ENCODE peak calls at places on chromosome 20, in four cellular contexts. H is H9, B is H1, N is IMR-90. K is an unnamed sample.

GRCh38 chr20:371755-372542 is 8.6 kb upstream of the TRIB3 start:
- DNase-seq in H (no peak), B (no peak), N (peak), K (peak)

GRCh38 chr20:16527438-16527837 is 45.8 kb downstream of the KIF16B start:
- DNase-seq in H (no peak), B (no peak), N (no peak), K (no peak)

GRCh38 chr20:36116813-36117441 is 37.6 kb upstream of the EPB41L1 start:
- DNase-seq in H (no peak), B (no peak), N (peak), K (no peak)

GRCh38 chr20:37669062-37669772 is 24.6 kb upstream of the CTNNBL1 start:
- DNase-seq in H (peak), B (no peak), N (no peak), K (peak)

GRCh38 chr20:49419785-49420184 is 62.7 kb downstream of the KCNB1 start:
- DNase-seq in H (no peak), B (no peak), N (no peak), K (no peak)

GRCh38 chr20:46688151-46689081 is 828 bp downstream of the TP53RK start:
- DNase-seq in H (no peak), B (no peak), N (peak), K (peak)

GRCh38 chr20:46523696-46524328 is 10.5 kb upstream of the ZNF334 start:
- DNase-seq in H (no peak), B (no peak), N (peak), K (peak)

GRCh38 chr20:17614176-17614811 is 44.4 kb downstream of the DSTN start:
- DNase-seq in H (peak), B (no peak), N (peak), K (no peak)

GRCh38 chr20:42611423-42611822 is 578.3 kb downstream of the PTPRT start:
- DNase-seq in H (no peak), B (no peak), N (no peak), K (no peak)

GRCh38 chr20:18138639-18139583 is 1.2 kb downstream of the KAT14 start:
- DNase-seq in H (no peak), B (no peak), N (no peak), K (peak)

GRCh38 chr20:52082612-52083011 is 109.0 kb downstream of the ZFP64 start:
- DNase-seq in H (no peak), B (no peak), N (no peak), K (no peak)

GRCh38 chr20:49685809-49686208 is 27.9 kb downstream of the B4GALT5 start:
- DNase-seq in H (no peak), B (no peak), N (peak), K (no peak)

GRCh38 chr20:18316166-18316565 is 27.8 kb downstream of the ZNF133 start:
- DNase-seq in H (no peak), B (no peak), N (no peak), K (no peak)

GRCh38 chr20:1734269-1734858 is 76.8 kb upstream of the SIRPG start:
- DNase-seq in H (no peak), B (no peak), N (no peak), K (no peak)

GRCh38 chr20:36439731-36440072 is 101.6 kb upstream of the MYL9 start:
- DNase-seq in H (no peak), B (no peak), N (no peak), K (no peak)

GRCh38 chr20:50918403-50918802 is 12.8 kb downstream of the ADNP start:
- DNase-seq in H (no peak), B (no peak), N (peak), K (no peak)

GRCh38 chr20:50625986-50626677 is 65.2 kb downstream of the RIPOR3 start:
- DNase-seq in H (peak), B (no peak), N (peak), K (peak)

GRCh38 chr20:37053230-37053950 is 42.4 kb downstream of the RBL1 start:
- DNase-seq in H (no peak), B (no peak), N (peak), K (no peak)

GRCh38 chr20:58463231-58463630 is 52.0 kb downstream of the APCDD1L start:
- DNase-seq in H (no peak), B (no peak), N (no peak), K (no peak)

GRCh38 chr20:22414354-22414753 is 170.0 kb downstream of the FOXA2 start:
- DNase-seq in H (no peak), B (no peak), N (no peak), K (no peak)

GRCh38 chr20:54573838-54574237 is 98.4 kb downstream of the DOK5 start:
- DNase-seq in H (no peak), B (no peak), N (no peak), K (no peak)

GRCh38 chr20:61120595-61121515 is 131.2 kb upstream of the CDH4 start:
- DNase-seq in H (peak), B (peak), N (peak), K (peak)

GRCh38 chr20:45191926-45192325 is 14.9 kb upstream of the SEMG1 start:
- DNase-seq in H (no peak), B (no peak), N (no peak), K (no peak)

GRCh38 chr20:59390437-59390836 is 90.0 kb downstream of the EDN3 start:
- DNase-seq in H (no peak), B (no peak), N (no peak), K (no peak)

GRCh38 chr20:1369970-1370369 is 22.9 kb downstream of the FKBP1A start:
- DNase-seq in H (no peak), B (no peak), N (no peak), K (no peak)

GRCh38 chr20:35432430-35432735 is 5.6 kb downstream of the GDF5 start:
- DNase-seq in H (no peak), B (no peak), N (no peak), K (no peak)

GRCh38 chr20:646868-647233 is 6.1 kb downstream of the SRXN1 start:
- DNase-seq in H (no peak), B (no peak), N (no peak), K (no peak)

GRCh38 chr20:35174458-35175216 is 2.8 kb downstream of the PROCR start:
- DNase-seq in H (peak), B (no peak), N (no peak), K (peak)

GRCh38 chr20:63696311-63696627 is 183 bp upstream of the TNFRSF6B start:
- DNase-seq in H (peak), B (peak), N (no peak), K (peak)
- H2BK120ac ChIP-seq in H (no peak), B (no peak), N (no peak), K (no peak)

DNA sequence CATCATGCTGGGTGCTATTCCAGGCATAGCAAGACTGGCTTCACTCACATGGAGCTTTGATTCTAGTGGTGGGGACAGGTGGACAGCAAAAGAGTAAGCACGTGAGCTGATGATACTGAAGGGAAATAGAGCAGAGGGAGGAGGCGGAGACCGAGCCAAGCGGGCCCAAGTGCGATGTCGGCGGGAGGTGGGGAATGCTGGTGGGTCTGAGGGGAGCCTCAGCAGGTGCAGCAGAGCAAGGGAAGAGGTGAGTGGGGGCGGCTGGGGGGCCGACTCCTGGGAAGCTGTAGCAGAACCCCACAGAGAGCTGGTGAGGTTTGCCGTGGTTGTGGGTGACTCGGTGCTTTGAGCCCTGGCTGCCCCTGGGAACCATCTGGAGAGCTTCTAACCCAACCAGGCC is 10.2 kb downstream of the RTEL1 start:
- DNase-seq in H (no peak), B (no peak), N (no peak), K (no peak)
- H4K5ac ChIP-seq in H (no peak), B (no peak), N (no peak), K (no peak)

GRCh38 chr20:62288535-62289105 is 14.2 kb upstream of the ADRM1 start:
- DNase-seq in H (no peak), B (no peak), N (no peak), K (no peak)

GRCh38 chr20:62287759-62288534 is 14.8 kb upstream of the ADRM1 start:
- DNase-seq in H (no peak), B (no peak), N (no peak), K (no peak)

GRCh38 chr20:62287129-62287528 is 15.7 kb upstream of the ADRM1 start:
- DNase-seq in H (no peak), B (no peak), N (no peak), K (no peak)

GRCh38 chr20:62289898-62290297 is 12.9 kb upstream of the ADRM1 start:
- DNase-seq in H (no peak), B (no peak), N (peak), K (no peak)

GRCh38 chr20:62289131-62289530 is 13.7 kb upstream of the ADRM1 start:
- DNase-seq in H (no peak), B (no peak), N (no peak), K (no peak)
- H2BK120ac ChIP-seq in H (no peak), B (no peak), N (no peak), K (no peak)

DNA sequence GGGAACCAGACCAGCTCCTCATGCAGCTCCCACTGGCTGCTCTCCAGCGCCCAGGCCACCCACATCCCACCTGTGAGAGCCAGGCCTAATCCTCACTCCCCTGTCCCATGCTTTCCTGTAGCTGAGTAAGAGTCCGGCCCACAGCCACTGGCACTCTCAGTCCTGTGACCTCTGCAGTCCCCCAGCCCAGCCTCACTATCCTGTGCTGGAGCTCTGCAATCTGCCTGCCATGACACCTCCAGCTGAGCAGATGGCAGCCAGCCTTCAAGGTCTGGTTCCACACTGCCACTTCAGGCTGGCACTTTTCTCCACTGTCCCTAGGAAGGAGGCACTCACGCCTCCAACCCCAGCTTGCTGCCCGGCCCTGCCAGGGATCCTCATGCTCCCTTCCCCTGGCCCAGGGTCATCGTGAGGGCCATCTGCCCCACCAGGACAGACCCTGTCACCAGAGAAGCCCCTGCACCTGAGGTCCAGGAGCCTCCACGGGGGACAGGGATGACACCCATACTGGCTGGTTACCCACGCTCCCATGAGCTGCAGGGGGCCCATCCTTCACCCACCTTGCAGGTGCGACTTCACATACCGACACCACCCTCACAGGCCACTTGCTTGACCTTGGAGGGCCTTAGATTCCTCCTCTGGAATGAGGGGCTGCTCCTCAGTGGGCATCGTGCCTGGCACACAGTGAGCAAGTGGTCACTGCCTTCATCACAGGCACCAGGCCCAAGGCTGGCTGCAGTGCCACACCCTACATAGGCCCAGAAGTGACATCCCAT is 100.1 kb downstream of the ASXL1 start:
- DNase-seq in H (peak), B (no peak), N (no peak), K (no peak)
- H4K5ac ChIP-seq in H (no peak), B (peak), N (no peak), K (no peak)

GRCh38 chr20:6006603-6006949 is 47.3 kb downstream of the LRRN4 start:
- DNase-seq in H (no peak), B (no peak), N (no peak), K (peak)
- H2BK120ac ChIP-seq in H (no peak), B (no peak), N (no peak), K (peak)

GRCh38 chr20:41167481-41168253 is 30.3 kb downstream of the PLCG1 start:
- DNase-seq in H (no peak), B (no peak), N (no peak), K (no peak)

GRCh38 chr20:41165001-41165882 is 27.9 kb downstream of the PLCG1 start:
- DNase-seq in H (no peak), B (no peak), N (no peak), K (no peak)

GRCh38 chr20:41167118-41167470 is 29.8 kb downstream of the PLCG1 start:
- DNase-seq in H (no peak), B (no peak), N (no peak), K (no peak)

GRCh38 chr20:41168281-41169183 is 31.2 kb downstream of the PLCG1 start:
- DNase-seq in H (no peak), B (no peak), N (no peak), K (no peak)

DNA sequence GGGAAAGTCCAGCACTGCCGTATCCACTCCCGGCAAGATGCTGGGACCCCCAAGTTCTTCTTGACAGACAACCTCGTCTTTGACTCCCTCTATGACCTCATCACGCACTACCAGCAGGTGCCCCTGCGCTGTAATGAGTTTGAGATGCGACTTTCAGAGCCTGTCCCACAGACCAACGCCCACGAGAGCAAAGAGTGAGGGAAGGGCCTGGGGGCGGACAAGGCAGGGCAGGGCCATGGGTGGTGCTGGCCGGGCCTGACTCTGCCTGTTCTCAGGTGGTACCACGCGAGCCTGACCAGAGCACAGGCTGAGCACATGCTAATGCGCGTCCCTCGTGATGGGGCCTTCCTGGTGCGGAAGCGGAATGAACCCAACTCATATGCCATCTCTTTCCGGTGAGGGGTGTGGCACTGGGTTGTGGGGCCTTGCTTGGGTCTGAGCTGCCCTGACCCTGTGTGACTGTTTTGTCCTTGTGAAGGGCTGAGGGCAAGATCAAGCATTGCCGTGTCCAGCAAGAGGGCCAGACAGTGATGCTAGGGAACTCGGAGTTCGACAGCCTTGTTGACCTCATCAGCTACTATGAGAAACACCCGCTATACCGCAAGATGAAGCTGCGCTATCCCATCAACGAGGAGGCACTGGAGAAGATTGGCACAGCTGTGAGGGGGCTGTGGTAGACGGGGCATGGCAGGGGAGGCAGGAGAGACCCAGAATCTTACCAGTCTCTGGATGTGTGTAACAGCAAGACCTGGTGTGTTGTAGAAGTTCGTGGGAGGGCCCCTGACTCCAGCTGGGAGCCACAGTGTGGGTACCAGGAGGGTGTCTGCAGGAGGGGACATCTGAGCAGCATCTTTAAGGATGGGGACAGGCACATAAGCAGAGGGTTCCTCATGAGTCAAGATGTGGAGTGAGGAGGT is 29.1 kb downstream of the PLCG1 start:
- DNase-seq in H (no peak), B (no peak), N (no peak), K (no peak)
- H4K5ac ChIP-seq in H (no peak), B (no peak), N (no peak), K (no peak)

GRCh38 chr20:24445510-24446170 is 23.8 kb upstream of the SYNDIG1 start:
- DNase-seq in H (no peak), B (no peak), N (no peak), K (peak)

GRCh38 chr20:24446811-24447210 is 22.6 kb upstream of the SYNDIG1 start:
- DNase-seq in H (no peak), B (no peak), N (no peak), K (no peak)

GRCh38 chr20:24450646-24451376 is 18.6 kb upstream of the SYNDIG1 start:
- DNase-seq in H (no peak), B (no peak), N (no peak), K (no peak)

GRCh38 chr20:24451428-24451827 is 18.0 kb upstream of the SYNDIG1 start:
- DNase-seq in H (no peak), B (no peak), N (no peak), K (no peak)

GRCh38 chr20:24448170-24448569 is 21.3 kb upstream of the SYNDIG1 start:
- DNase-seq in H (no peak), B (no peak), N (no peak), K (no peak)
- H2BK120ac ChIP-seq in H (no peak), B (no peak), N (no peak), K (no peak)

GRCh38 chr20:5003626-5004025 is 2.3 kb upstream of the SLC23A2 start:
- DNase-seq in H (no peak), B (no peak), N (no peak), K (no peak)

GRCh38 chr20:4999788-5000187 is 1.5 kb downstream of the SLC23A2 start:
- DNase-seq in H (no peak), B (no peak), N (no peak), K (no peak)

GRCh38 chr20:5001174-5002076 is at the start of gene SLC23A2:
- DNase-seq in H (peak), B (no peak), N (no peak), K (peak)

GRCh38 chr20:5000263-5001173 is 792 bp downstream of the SLC23A2 start:
- DNase-seq in H (peak), B (no peak), N (peak), K (peak)

GRCh38 chr20:5002077-5002413 is 735 bp upstream of the SLC23A2 start:
- DNase-seq in H (peak), B (no peak), N (no peak), K (peak)
- H4K5ac ChIP-seq in H (no peak), B (no peak), N (no peak), K (no peak)

DNA sequence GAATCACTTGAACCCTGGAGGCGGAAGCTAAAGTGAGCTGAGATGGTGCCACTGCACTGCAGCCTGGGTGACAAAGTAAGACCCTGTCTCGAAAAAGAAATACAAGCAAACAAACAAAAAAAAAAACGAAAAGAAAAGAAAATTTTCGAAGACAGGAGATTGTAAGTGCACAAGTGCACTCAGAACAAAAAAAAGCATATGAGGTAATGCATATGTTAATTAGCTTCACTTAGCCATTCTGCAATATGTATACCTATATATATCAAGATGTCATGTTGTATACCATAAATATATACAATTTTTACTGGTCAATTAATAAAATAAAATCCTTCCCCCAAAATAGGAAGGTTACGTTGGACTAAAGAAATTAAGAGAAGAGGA is 127.5 kb downstream of the RIN2 start:
- DNase-seq in H (no peak), B (no peak), N (no peak), K (no peak)
- H2BK120ac ChIP-seq in H (no peak), B (no peak), N (peak), K (no peak)

GRCh38 chr20:34142121-34142520 is 30.1 kb upstream of the EIF2S2 start:
- DNase-seq in H (no peak), B (no peak), N (no peak), K (no peak)
- H4K5ac ChIP-seq in H (no peak), B (no peak), N (no peak), K (no peak)

K was measured in mesendoderm.